ENCODE peak calls at places on chromosomes 16 and 17, in four cellular contexts. X is GM12878, H is A549, B is K562. C is an unnamed sample.

GRCh38 chr17:65163990-65164495 is 26.9 kb downstream of the RGS9 start:
- DNase-seq in B (peak), X (no peak), H (peak), C (peak)

GRCh38 chr17:60716766-60717165 is 39.1 kb downstream of the BCAS3 start:
- DNase-seq in B (no peak), H (no peak), X (no peak), C (no peak)

GRCh38 chr17:8443756-8444155 is 8.1 kb downstream of the NDEL1 start:
- DNase-seq in X (no peak), B (no peak), H (no peak), C (no peak)

GRCh38 chr17:66837226-66837625 is 2.3 kb downstream of the CACNG5 start:
- DNase-seq in B (no peak), H (no peak), X (no peak), C (no peak)

GRCh38 chr17:50766222-50767023 is 895 bp downstream of the ANKRD40CL start:
- DNase-seq in B (no peak), X (no peak), H (no peak), C (no peak)

GRCh38 chr16:64829678-64830077 is 292.2 kb downstream of the CDH11 start:
- DNase-seq in H (no peak), B (no peak), X (no peak), C (no peak)

GRCh38 chr16:54425681-54426549 is 139.3 kb upstream of the IRX3 start:
- DNase-seq in B (no peak), X (no peak), H (no peak), C (no peak)

GRCh38 chr17:72416054-72416691 is 295.4 kb downstream of the SOX9 start:
- DNase-seq in H (no peak), X (peak), B (no peak), C (no peak)

GRCh38 chr17:29565643-29566472 is 979 bp downstream of the ABHD15 start:
- DNase-seq in H (peak), B (no peak), X (no peak), C (peak)

GRCh38 chr16:2250652-2251280 is 621 bp downstream of the ECI1 start:
- DNase-seq in H (peak), B (no peak), X (no peak), C (no peak)

GRCh38 chr16:1552129-1552528 is 18.7 kb downstream of the TMEM204 start:
- DNase-seq in H (no peak), B (no peak), X (no peak), C (no peak)

GRCh38 chr16:89352091-89352681 is 134.7 kb downstream of the ZNF778 start:
- DNase-seq in H (no peak), X (no peak), B (no peak), C (no peak)

GRCh38 chr16:49821614-49822282 is 34.2 kb downstream of the ZNF423 start:
- DNase-seq in H (no peak), X (no peak), B (no peak), C (no peak)

GRCh38 chr16:83803811-83804210 is 4.0 kb upstream of the HSBP1 start:
- DNase-seq in X (no peak), B (no peak), H (no peak), C (no peak)

GRCh38 chr16:82843606-82844271 is 217.0 kb downstream of the CDH13 start:
- DNase-seq in B (no peak), H (no peak), X (no peak), C (no peak)

GRCh38 chr16:49021136-49021535 is 260.5 kb downstream of the CBLN1 start:
- DNase-seq in H (no peak), X (no peak), B (no peak), C (no peak)

GRCh38 chr16:62041401-62041800 is 5.2 kb upstream of the CDH8 start:
- DNase-seq in B (no peak), X (no peak), H (peak), C (peak)

GRCh38 chr17:571224-571623 is 143.4 kb downstream of the VPS53 start:
- DNase-seq in X (no peak), H (no peak), B (no peak), C (no peak)
- TF ChIP-seq MAX in X (no peak), H (no peak), B (no peak), C (no peak)

GRCh38 chr17:15051913-15052312 is 213.2 kb downstream of the PMP22 start:
- DNase-seq in B (no peak), X (no peak), H (no peak), C (no peak)

GRCh38 chr17:15048933-15049539 is 216.1 kb downstream of the PMP22 start:
- DNase-seq in H (no peak), X (no peak), B (no peak), C (no peak)

DNA sequence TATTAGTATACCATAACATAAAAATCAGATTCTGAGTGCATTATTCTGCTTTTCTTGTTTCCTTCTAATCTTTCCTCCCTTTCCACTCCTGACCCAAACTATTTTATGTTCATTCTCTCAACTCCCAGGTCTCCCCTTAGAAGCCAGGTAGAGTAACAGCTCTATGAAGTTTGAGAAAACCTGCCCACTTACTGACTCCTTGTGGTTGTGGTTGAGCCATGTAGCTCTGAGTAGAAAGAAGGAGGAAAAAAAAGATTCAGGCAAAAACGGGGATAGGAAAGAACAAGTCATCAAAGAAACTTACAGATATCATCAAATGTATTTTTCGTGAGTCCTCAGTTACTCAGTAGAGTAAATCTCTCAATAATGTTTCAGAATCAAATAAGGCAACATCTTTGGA is 216.7 kb downstream of the PMP22 start:
- DNase-seq in H (no peak), X (no peak), B (no peak), C (no peak)
- TF ChIP-seq MYC in H (no peak), X (no peak), B (no peak), C (no peak)

GRCh38 chr17:76432712-76433336 is 20.1 kb downstream of the UBE2O start:
- DNase-seq in X (no peak), H (peak), B (no peak), C (peak)
- TF ChIP-seq CTCF in X (peak), H (peak), B (peak), C (peak)

DNA sequence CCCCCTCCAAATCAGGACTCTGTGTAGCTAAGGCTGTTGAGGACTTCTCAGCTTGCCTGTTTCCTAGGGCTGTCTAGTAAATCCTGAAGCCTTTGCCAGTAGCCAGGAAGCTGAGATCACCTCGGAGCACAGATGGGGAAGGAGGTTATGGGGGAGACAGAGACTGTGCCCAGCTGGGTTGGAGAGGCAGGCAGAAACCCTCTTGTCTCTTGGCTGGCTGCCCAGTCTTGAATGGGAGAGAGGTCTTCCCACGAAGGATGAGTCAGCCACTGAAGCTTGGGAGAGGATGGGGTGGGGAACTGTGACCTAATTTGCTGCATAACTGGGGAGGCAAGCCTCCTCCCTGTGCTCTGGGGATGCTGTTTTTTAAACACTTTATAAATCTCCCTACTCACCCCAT is 69.8 kb downstream of the SHISA9 start:
- DNase-seq in H (peak), B (no peak), X (no peak), C (peak)
- TF ChIP-seq MAX in H (no peak), B (no peak), X (no peak), C (no peak)

GRCh38 chr16:30924086-30924714 is 828 bp downstream of the FBXL19 start:
- DNase-seq in X (no peak), B (peak), H (no peak), C (peak)

GRCh38 chr16:30922420-30922959 is 882 bp upstream of the FBXL19 start:
- DNase-seq in B (peak), X (peak), H (peak), C (peak)

GRCh38 chr16:30924797-30925645 is 1.6 kb downstream of the FBXL19 start:
- DNase-seq in X (no peak), H (no peak), B (no peak), C (no peak)

GRCh38 chr16:30922960-30923535 is 324 bp upstream of the FBXL19 start:
- DNase-seq in X (peak), H (peak), B (peak), C (peak)

GRCh38 chr16:30923554-30924085 is at the start of gene FBXL19:
- DNase-seq in B (no peak), H (no peak), X (no peak), C (no peak)
- TF ChIP-seq MYC in B (no peak), H (no peak), X (no peak), C (no peak)

GRCh38 chr16:23323224-23324030 is 21.3 kb downstream of the SCNN1B start:
- DNase-seq in H (no peak), X (peak), B (no peak), C (no peak)

GRCh38 chr16:23320695-23321094 is 18.6 kb downstream of the SCNN1B start:
- DNase-seq in B (no peak), X (no peak), H (no peak), C (no peak)

GRCh38 chr16:23318639-23319038 is 16.5 kb downstream of the SCNN1B start:
- DNase-seq in B (no peak), H (no peak), X (no peak), C (no peak)

GRCh38 chr16:23319861-23320615 is 17.9 kb downstream of the SCNN1B start:
- DNase-seq in X (no peak), B (no peak), H (no peak), C (no peak)

DNA sequence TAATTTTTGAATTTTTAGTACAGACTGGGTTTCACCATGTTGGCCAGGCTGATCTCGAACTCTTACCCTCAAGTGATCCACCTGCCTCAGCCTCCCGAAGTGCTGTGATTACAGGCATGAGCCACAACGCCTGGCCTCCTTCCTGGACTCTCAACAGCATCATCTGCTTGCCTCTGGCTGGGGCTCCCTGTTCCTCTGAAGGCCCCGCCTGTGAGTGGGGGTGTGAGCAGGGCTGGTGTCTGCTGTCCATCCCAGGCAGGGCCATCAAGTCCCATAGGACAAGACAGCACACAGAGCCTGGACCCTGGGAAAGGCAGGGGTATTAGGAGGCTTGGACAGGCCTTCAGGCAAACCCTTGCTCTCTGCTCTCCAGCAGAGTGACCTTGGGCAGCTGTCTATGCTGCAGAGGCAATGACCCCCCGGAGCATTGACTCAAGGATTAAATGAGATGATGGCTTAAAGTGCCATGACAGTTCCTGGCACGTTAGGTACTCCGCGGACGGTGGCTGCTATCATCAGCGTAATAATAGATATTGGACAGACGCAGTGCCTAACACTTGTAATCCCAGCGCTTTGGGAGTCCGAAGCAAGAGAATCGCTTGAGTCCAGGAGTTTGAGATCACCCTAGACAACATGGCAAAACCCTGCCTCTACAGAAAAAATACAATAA is 19.2 kb downstream of the SCNN1B start:
- DNase-seq in B (no peak), H (no peak), X (no peak), C (no peak)
- TF ChIP-seq CTCF in B (no peak), H (no peak), X (no peak), C (no peak)

DNA sequence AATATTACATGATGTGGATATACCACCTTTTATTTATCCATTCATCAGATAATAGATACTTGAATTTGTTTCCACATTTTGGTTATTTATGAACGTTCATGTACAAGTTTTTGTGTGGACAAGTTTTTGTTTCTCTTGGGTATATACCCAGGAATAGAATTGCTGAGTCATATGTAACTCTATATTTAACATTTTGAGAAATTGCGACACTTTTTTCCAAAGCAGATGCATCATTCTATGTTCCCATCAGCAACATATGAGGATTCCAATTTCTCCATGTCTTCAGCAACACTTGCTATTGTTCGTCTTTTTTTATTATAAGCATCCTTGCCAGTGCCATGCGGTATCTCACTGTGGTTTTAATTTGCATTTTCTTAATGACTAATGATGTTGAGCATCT is 93.9 kb downstream of the GSG1L start:
- DNase-seq in B (no peak), X (no peak), H (no peak), C (no peak)
- TF ChIP-seq MAX in B (no peak), X (no peak), H (no peak), C (no peak)

GRCh38 chr16:31067342-31067741 is 6.7 kb downstream of the ZNF668 start:
- DNase-seq in B (no peak), X (no peak), H (no peak), C (no peak)
- TF ChIP-seq MYC in B (no peak), X (no peak), H (no peak), C (no peak)

C was measured in NB4.